ENCODE peak calls at places on chromosomes 2 and 18, in four cellular contexts. X is colonic mucosa; A is testis; M is CD8-positive, alpha-beta T cell. Y is an unnamed sample. For H3K27me3, the result is how much of the 10 kb centered on the place peaks cover.

GRCh38 chr2:120441351-120441700 is 95.4 kb downstream of the INHBB start:
- DNase-seq in A (no peak), X (no peak), M (no peak), Y (no peak)

GRCh38 chr2:33380001-33380609 is 96.3 kb upstream of the RASGRP3 start:
- DNase-seq in A (no peak), M (no peak), X (no peak), Y (no peak)

GRCh38 chr2:10977636-10978035 is 65.9 kb downstream of the KCNF1 start:
- DNase-seq in A (peak), X (no peak), M (no peak), Y (peak)

GRCh38 chr2:186440506-186440905 is 45.6 kb upstream of the ZC3H15 start:
- DNase-seq in X (no peak), A (peak), M (no peak), Y (no peak)

GRCh38 chr2:191376981-191377629 is 131.9 kb downstream of the MYO1B start:
- DNase-seq in X (peak), M (no peak), A (peak), Y (peak)

GRCh38 chr2:197286805-197287595 is 23.6 kb downstream of the ANKRD44 start:
- DNase-seq in A (peak), X (peak), M (peak), Y (no peak)

GRCh38 chr2:46142546-46143329 is 154.5 kb upstream of the EPAS1 start:
- DNase-seq in A (no peak), X (peak), M (no peak), Y (no peak)

GRCh38 chr2:43798300-43798699 is 24.5 kb downstream of the DYNC2LI1 start:
- DNase-seq in X (no peak), M (no peak), A (no peak), Y (no peak)

GRCh38 chr18:37364237-37364636 is 201.4 kb downstream of the CELF4 start:
- DNase-seq in X (no peak), M (no peak), A (peak), Y (peak)

GRCh38 chr18:35162995-35163394 is 77.8 kb upstream of the ZNF397 start:
- DNase-seq in M (no peak), X (no peak), A (no peak), Y (no peak)

GRCh38 chr2:190837417-190837816 is 43.2 kb upstream of the GLS start:
- DNase-seq in X (no peak), M (no peak), A (no peak), Y (no peak)

GRCh38 chr2:75561566-75562512 is 1.1 kb upstream of the EVA1A start:
- DNase-seq in A (peak), X (no peak), M (no peak), Y (no peak)

GRCh38 chr18:31301201-31301655 is 16.7 kb upstream of the DSG1 start:
- DNase-seq in M (no peak), A (no peak), X (no peak), Y (no peak)

GRCh38 chr2:176678571-176678970 is 409.3 kb downstream of the MTX2 start:
- DNase-seq in A (no peak), X (no peak), M (no peak), Y (no peak)

GRCh38 chr2:61733563-61733962 is 120.3 kb downstream of the FAM161A start:
- DNase-seq in X (no peak), A (no peak), M (no peak), Y (no peak)

GRCh38 chr2:66569974-66570373 is 135.0 kb downstream of the MEIS1 start:
- DNase-seq in A (no peak), M (no peak), X (no peak), Y (no peak)

GRCh38 chr2:29423267-29423666 is 308.1 kb downstream of the CLIP4 start:
- DNase-seq in M (no peak), X (no peak), A (no peak), Y (no peak)

GRCh38 chr2:129748653-129749052 is 230.8 kb upstream of the RAB6C start:
- DNase-seq in M (no peak), X (no peak), A (no peak), Y (no peak)

GRCh38 chr2:9473985-9474360 is 378 bp upstream of the IAH1 start:
- DNase-seq in M (peak), X (peak), A (peak), Y (peak)

GRCh38 chr2:174024524-174025270 is 59.5 kb upstream of the SP3 start:
- DNase-seq in A (peak), X (peak), M (no peak), Y (peak)

GRCh38 chr18:26963292-26963691 is 97.8 kb upstream of the AQP4 start:
- DNase-seq in M (no peak), A (no peak), X (no peak), Y (no peak)

GRCh38 chr2:232013701-232014353 is 52.3 kb downstream of the DIS3L2 start:
- DNase-seq in X (no peak), A (no peak), M (no peak), Y (no peak)

GRCh38 chr18:49691177-49691608 is 122.1 kb downstream of the ACAA2 start:
- DNase-seq in X (no peak), M (no peak), A (no peak), Y (no peak)

GRCh38 chr2:223956267-223956666 is 996 bp upstream of the MRPL44 start:
- DNase-seq in A (no peak), X (no peak), M (no peak), Y (no peak)

GRCh38 chr2:238924496-238925195 is 76.8 kb downstream of the TWIST2 start:
- DNase-seq in M (no peak), X (no peak), A (no peak), Y (peak)

GRCh38 chr2:84846732-84847131 is 34.2 kb downstream of the TRABD2A start:
- DNase-seq in X (peak), A (no peak), M (no peak), Y (no peak)

GRCh38 chr2:80778704-80779103 is 474.2 kb upstream of the LRRTM1 start:
- DNase-seq in A (no peak), M (no peak), X (no peak), Y (no peak)

GRCh38 chr2:228541794-228542193 is 360.3 kb upstream of the SPHKAP start:
- DNase-seq in A (no peak), X (no peak), M (no peak), Y (no peak)

GRCh38 chr18:61727241-61727640 is 165.6 kb downstream of the RNF152 start:
- DNase-seq in M (no peak), A (no peak), X (no peak), Y (no peak)

GRCh38 chr2:168183308-168183997 is 63.9 kb downstream of the STK39 start:
- DNase-seq in M (no peak), A (no peak), X (no peak), Y (no peak)

GRCh38 chr2:70340921-70341765 is 39.3 kb upstream of the FAM136A start:
- DNase-seq in A (peak), M (no peak), X (peak), Y (no peak)

GRCh38 chr18:74411475-74411874 is 45.6 kb downstream of the DIPK1C start:
- DNase-seq in A (no peak), M (no peak), X (no peak), Y (no peak)

GRCh38 chr2:96241227-96241626 is 24.6 kb downstream of the TMEM127 start:
- DNase-seq in A (no peak), M (no peak), X (no peak), Y (no peak)

GRCh38 chr2:226726546-226726945 is 73.1 kb downstream of the IRS1 start:
- DNase-seq in X (no peak), M (no peak), A (no peak), Y (no peak)

GRCh38 chr18:35376393-35376741 is 770 bp downstream of the ZNF396 start:
- DNase-seq in M (no peak), A (peak), X (peak), Y (peak)

GRCh38 chr2:136572335-136572734 is 193.0 kb upstream of the THSD7B start:
- DNase-seq in X (no peak), A (no peak), M (no peak), Y (peak)

GRCh38 chr2:7773362-7773973 is 856.3 kb downstream of the RNF144A start:
- DNase-seq in X (no peak), M (no peak), A (peak), Y (no peak)

GRCh38 chr18:51890762-51891161 is 449.2 kb upstream of the DCC start:
- DNase-seq in M (no peak), X (peak), A (no peak), Y (no peak)

GRCh38 chr2:74498500-74499268 is 719 bp downstream of the LBX2 start:
- DNase-seq in M (no peak), A (no peak), X (peak), Y (no peak)

GRCh38 chr2:74499269-74499939 is at the start of gene LBX2:
- DNase-seq in M (no peak), X (peak), A (peak), Y (no peak)

GRCh38 chr2:74495440-74495839 is 4.0 kb downstream of the LBX2 start:
- DNase-seq in A (no peak), X (no peak), M (no peak), Y (no peak)

GRCh38 chr2:74497777-74498499 is 1.5 kb downstream of the LBX2 start:
- DNase-seq in X (peak), M (no peak), A (no peak), Y (no peak)

GRCh38 chr2:74496997-74497776 is 2.2 kb downstream of the LBX2 start:
- DNase-seq in A (no peak), X (no peak), M (no peak), Y (no peak)
- H3K27me3 ChIP-seq in A (under half), X (under half), M (under half), Y (under half)

GRCh38 chr2:48332286-48332685 is 197.7 kb upstream of the STON1 start:
- DNase-seq in M (no peak), A (no peak), X (no peak), Y (no peak)
- H3K27ac ChIP-seq in M (no peak), A (no peak), X (no peak), Y (no peak)

DNA sequence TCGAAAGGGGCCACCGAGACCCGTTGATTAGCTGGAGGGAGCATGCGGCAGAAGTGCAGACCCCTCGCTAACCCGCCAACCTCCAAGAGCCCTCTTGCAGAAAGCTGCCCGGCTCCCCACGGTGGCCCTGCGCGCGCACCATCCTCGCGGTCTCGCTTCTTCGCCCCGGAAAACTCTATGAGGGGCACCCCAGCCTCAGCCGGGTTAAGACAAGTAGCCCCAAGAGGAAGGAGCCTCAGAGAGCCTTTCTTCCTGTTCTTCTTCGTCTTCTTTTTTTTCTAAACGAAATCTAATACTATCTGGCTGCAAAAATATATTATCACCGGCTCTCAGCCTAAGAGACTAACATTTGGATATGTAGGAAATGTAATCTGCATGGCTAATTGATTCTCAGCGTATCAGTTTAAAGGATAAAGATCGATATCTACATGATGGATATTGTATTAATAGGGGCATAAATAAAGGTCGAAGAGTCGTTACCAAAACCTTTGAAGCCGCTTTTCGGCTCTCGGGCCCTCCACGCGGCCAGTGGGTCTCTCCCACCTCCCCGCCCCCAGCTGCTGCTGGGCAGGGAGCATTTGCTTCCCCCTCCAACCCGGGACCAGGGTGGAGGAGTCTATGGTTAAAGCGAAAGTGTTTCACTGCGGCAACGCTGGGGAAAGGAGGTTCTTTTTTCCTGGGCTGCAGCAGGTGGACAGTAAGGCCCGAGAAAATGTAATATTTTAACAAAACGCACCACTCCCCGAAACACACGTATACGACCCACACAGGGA is 6.1 kb upstream of the PAX3 start:
- DNase-seq in X (no peak), M (no peak), A (no peak), Y (no peak)
- H3K27me3 ChIP-seq in X (half or more), M (under half), A (under half), Y (under half)

GRCh38 chr2:152458441-152458940 is 123.5 kb downstream of the FMNL2 start:
- DNase-seq in M (no peak), A (no peak), X (no peak), Y (no peak)
- H3K27ac ChIP-seq in M (no peak), A (no peak), X (no peak), Y (no peak)

DNA sequence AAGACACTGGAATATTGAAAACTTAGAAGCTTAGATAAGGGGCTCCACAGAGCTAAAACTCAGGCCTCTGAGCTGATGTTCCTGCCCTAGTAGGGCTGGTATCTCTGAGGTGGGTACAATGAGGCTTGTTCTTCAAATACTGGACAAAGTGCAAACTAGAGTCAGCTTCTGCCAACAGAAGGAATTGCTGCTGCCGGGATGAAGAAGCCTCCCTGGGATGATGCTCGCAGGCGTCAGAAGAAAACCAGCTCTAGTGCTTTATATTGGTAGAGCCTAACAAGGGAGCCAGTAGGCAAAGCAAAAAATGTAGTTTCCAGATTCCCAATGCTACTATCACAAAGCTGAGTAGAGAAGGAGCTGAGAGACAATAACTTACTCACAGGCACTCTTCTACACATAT is 118.1 kb downstream of the FOXI3 start:
- DNase-seq in M (no peak), A (no peak), X (no peak), Y (no peak)
- H3K27me3 ChIP-seq in M (under half), A (under half), X (under half), Y (under half)

GRCh38 chr2:213235741-213236140 is 48.5 kb upstream of the SPAG16 start:
- DNase-seq in X (no peak), M (no peak), A (no peak), Y (no peak)
- H3K27ac ChIP-seq in X (no peak), M (no peak), A (no peak), Y (no peak)

GRCh38 chr2:18834341-18834740 is 245.0 kb upstream of the NT5C1B start:
- DNase-seq in M (no peak), A (no peak), X (no peak), Y (no peak)
- H3K27me3 ChIP-seq in M (under half), A (under half), X (under half), Y (under half)

DNA sequence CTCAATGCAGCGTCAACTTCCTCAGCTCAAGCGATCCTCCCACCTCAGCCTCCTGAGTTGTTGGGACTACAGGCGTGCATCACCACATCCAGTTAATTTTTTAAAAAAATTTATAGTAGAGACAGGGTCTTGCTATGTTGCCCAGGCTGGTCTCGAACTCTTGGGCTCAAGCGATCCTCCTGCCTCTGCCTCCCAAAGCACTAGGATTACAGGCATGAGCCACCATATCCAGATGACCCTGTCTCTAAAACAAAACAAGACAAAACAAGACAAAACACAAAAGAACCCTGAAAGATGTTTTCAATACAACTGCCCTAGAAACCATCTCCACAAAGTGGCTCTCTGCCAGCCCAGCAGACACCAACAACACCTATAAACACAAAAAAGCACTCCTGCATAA is 31.4 kb downstream of the ANKRD29 start:
- DNase-seq in X (no peak), M (no peak), A (no peak), Y (no peak)
- H3K27ac ChIP-seq in X (no peak), M (no peak), A (no peak), Y (no peak)